ENCODE peak calls at places on chromosome 7, in seven cellular contexts. One of them, this sample, is unnamed.

GRCh38 chr7:151146761-151147160 is 20.7 kb downstream of the GBX1 start:
- DNase-seq in AG04449: no peak
- DNase-seq in WERI-Rb-1: no peak
- DNase-seq in AG09309: no peak
- DNase-seq in AG04450: no peak
- DNase-seq in spleen: no peak
- DNase-seq in tibial artery: no peak
- DNase-seq in this sample: no peak

GRCh38 chr7:18890134-18890533 is 227.3 kb downstream of the TWIST1 start:
- DNase-seq in AG04449: peak
- DNase-seq in WERI-Rb-1: no peak
- DNase-seq in AG09309: peak
- DNase-seq in AG04450: peak
- DNase-seq in spleen: no peak
- DNase-seq in tibial artery: no peak
- DNase-seq in this sample: no peak

GRCh38 chr7:21338728-21339164 is 89.1 kb upstream of the SP4 start:
- DNase-seq in AG04449: no peak
- DNase-seq in WERI-Rb-1: no peak
- DNase-seq in AG09309: no peak
- DNase-seq in AG04450: no peak
- DNase-seq in spleen: no peak
- DNase-seq in tibial artery: no peak
- DNase-seq in this sample: no peak

GRCh38 chr7:13560441-13560840 is 429.0 kb downstream of the ETV1 start:
- DNase-seq in AG04449: no peak
- DNase-seq in WERI-Rb-1: no peak
- DNase-seq in AG09309: peak
- DNase-seq in AG04450: peak
- DNase-seq in spleen: no peak
- DNase-seq in tibial artery: no peak
- DNase-seq in this sample: no peak

GRCh38 chr7:34080513-34080912 is 175.2 kb downstream of the BMPER start:
- DNase-seq in AG04449: no peak
- DNase-seq in WERI-Rb-1: no peak
- DNase-seq in AG09309: peak
- DNase-seq in AG04450: no peak
- DNase-seq in spleen: no peak
- DNase-seq in tibial artery: no peak
- DNase-seq in this sample: no peak

GRCh38 chr7:128204455-128204854 is 36.6 kb upstream of the LEP start:
- DNase-seq in AG04449: no peak
- DNase-seq in WERI-Rb-1: no peak
- DNase-seq in AG09309: no peak
- DNase-seq in AG04450: no peak
- DNase-seq in spleen: no peak
- DNase-seq in tibial artery: no peak
- DNase-seq in this sample: no peak

GRCh38 chr7:112584290-112584689 is 103.5 kb downstream of the LSMEM1 start:
- DNase-seq in AG04449: no peak
- DNase-seq in WERI-Rb-1: peak
- DNase-seq in AG09309: no peak
- DNase-seq in AG04450: no peak
- DNase-seq in spleen: no peak
- DNase-seq in tibial artery: no peak
- DNase-seq in this sample: no peak

GRCh38 chr7:25028370-25028971 is 48.5 kb upstream of the OSBPL3 start:
- DNase-seq in AG04449: peak
- DNase-seq in WERI-Rb-1: no peak
- DNase-seq in AG09309: peak
- DNase-seq in AG04450: peak
- DNase-seq in spleen: no peak
- DNase-seq in tibial artery: no peak
- DNase-seq in this sample: peak

GRCh38 chr7:73437699-73438416 is 4.3 kb downstream of the FZD9 start:
- DNase-seq in AG04449: no peak
- DNase-seq in WERI-Rb-1: peak
- DNase-seq in AG09309: no peak
- DNase-seq in AG04450: no peak
- DNase-seq in spleen: peak
- DNase-seq in tibial artery: no peak
- DNase-seq in this sample: no peak

GRCh38 chr7:30511973-30512662 is 7.5 kb upstream of the GGCT start:
- DNase-seq in AG04449: no peak
- DNase-seq in WERI-Rb-1: no peak
- DNase-seq in AG09309: no peak
- DNase-seq in AG04450: no peak
- DNase-seq in spleen: no peak
- DNase-seq in tibial artery: no peak
- DNase-seq in this sample: no peak

GRCh38 chr7:101241015-101241363 is 3.4 kb upstream of the CLDN15 start:
- DNase-seq in AG04449: no peak
- DNase-seq in WERI-Rb-1: no peak
- DNase-seq in AG09309: no peak
- DNase-seq in AG04450: no peak
- DNase-seq in spleen: no peak
- DNase-seq in tibial artery: no peak
- DNase-seq in this sample: no peak

GRCh38 chr7:91264083-91264923 is at the start of gene FZD1:
- DNase-seq in AG04449: peak
- DNase-seq in WERI-Rb-1: peak
- DNase-seq in AG09309: peak
- DNase-seq in AG04450: peak
- DNase-seq in spleen: peak
- DNase-seq in tibial artery: peak
- DNase-seq in this sample: peak

GRCh38 chr7:101164071-101164840 is 1.1 kb downstream of the VGF start:
- DNase-seq in AG04449: no peak
- DNase-seq in WERI-Rb-1: no peak
- DNase-seq in AG09309: no peak
- DNase-seq in AG04450: no peak
- DNase-seq in spleen: peak
- DNase-seq in tibial artery: no peak
- DNase-seq in this sample: no peak

GRCh38 chr7:100093925-100094486 is 5.2 kb downstream of the COPS6 start:
- DNase-seq in AG04449: no peak
- DNase-seq in WERI-Rb-1: no peak
- DNase-seq in AG09309: no peak
- DNase-seq in AG04450: no peak
- DNase-seq in spleen: no peak
- DNase-seq in tibial artery: no peak
- DNase-seq in this sample: no peak

GRCh38 chr7:111982804-111983203 is 223.4 kb downstream of the DOCK4 start:
- DNase-seq in AG04449: peak
- DNase-seq in WERI-Rb-1: no peak
- DNase-seq in AG09309: no peak
- DNase-seq in AG04450: peak
- DNase-seq in spleen: no peak
- DNase-seq in tibial artery: no peak
- DNase-seq in this sample: no peak

GRCh38 chr7:158355456-158356065 is 232.1 kb downstream of the PTPRN2 start:
- DNase-seq in AG04449: no peak
- DNase-seq in WERI-Rb-1: peak
- DNase-seq in AG09309: no peak
- DNase-seq in AG04450: no peak
- DNase-seq in spleen: peak
- DNase-seq in tibial artery: no peak
- DNase-seq in this sample: no peak

GRCh38 chr7:111527545-111527944 is 34.7 kb downstream of the IMMP2L start:
- DNase-seq in AG04449: no peak
- DNase-seq in WERI-Rb-1: no peak
- DNase-seq in AG09309: no peak
- DNase-seq in AG04450: no peak
- DNase-seq in spleen: no peak
- DNase-seq in tibial artery: no peak
- DNase-seq in this sample: no peak

GRCh38 chr7:99258501-99258900 is 14.1 kb upstream of the MYH16 start:
- DNase-seq in AG04449: no peak
- DNase-seq in WERI-Rb-1: no peak
- DNase-seq in AG09309: no peak
- DNase-seq in AG04450: no peak
- DNase-seq in spleen: no peak
- DNase-seq in tibial artery: no peak
- DNase-seq in this sample: no peak

GRCh38 chr7:88429382-88429781 is 122.7 kb upstream of the STEAP4 start:
- DNase-seq in AG04449: no peak
- DNase-seq in WERI-Rb-1: no peak
- DNase-seq in AG09309: no peak
- DNase-seq in AG04450: no peak
- DNase-seq in spleen: no peak
- DNase-seq in tibial artery: no peak
- DNase-seq in this sample: peak

GRCh38 chr7:67566101-67566500 is 569.5 kb downstream of the TYW1 start:
- DNase-seq in AG04449: no peak
- DNase-seq in WERI-Rb-1: no peak
- DNase-seq in AG09309: no peak
- DNase-seq in AG04450: no peak
- DNase-seq in spleen: no peak
- DNase-seq in tibial artery: no peak
- DNase-seq in this sample: no peak

DNA sequence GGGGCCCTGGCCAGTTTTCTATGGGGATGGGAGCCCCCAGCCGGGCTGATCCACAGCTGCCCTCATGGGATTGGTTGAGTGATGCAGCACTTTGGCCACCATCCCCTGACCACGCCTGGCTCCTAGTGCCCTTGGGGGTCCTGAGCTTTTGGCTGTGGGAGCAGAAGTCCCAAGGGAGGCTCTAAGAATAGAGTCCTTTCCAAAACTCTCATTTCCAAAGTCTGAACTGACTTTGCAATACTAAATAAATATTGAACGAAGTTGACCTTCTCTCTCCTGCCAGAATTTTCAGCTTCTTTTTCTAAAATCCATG is 62.6 kb upstream of the IGFBP3 start:
- DNase-seq in AG04449: no peak
- DNase-seq in WERI-Rb-1: no peak
- DNase-seq in AG09309: no peak
- DNase-seq in AG04450: no peak
- DNase-seq in spleen: no peak
- DNase-seq in tibial artery: no peak
- DNase-seq in this sample: no peak
- TF ChIP-seq CTCF in AG04449: no peak
- TF ChIP-seq CTCF in WERI-Rb-1: no peak
- TF ChIP-seq CTCF in AG09309: no peak
- TF ChIP-seq CTCF in AG04450: no peak
- TF ChIP-seq CTCF in spleen: no peak
- TF ChIP-seq CTCF in tibial artery: no peak
- TF ChIP-seq CTCF in this sample: no peak

GRCh38 chr7:20219062-20219445 is 1.9 kb upstream of the MACC1 start:
- DNase-seq in AG04449: no peak
- DNase-seq in WERI-Rb-1: no peak
- DNase-seq in AG09309: no peak
- DNase-seq in AG04450: no peak
- DNase-seq in spleen: no peak
- DNase-seq in tibial artery: no peak
- DNase-seq in this sample: no peak

GRCh38 chr7:20220293-20220755 is 3.1 kb upstream of the MACC1 start:
- DNase-seq in AG04449: no peak
- DNase-seq in WERI-Rb-1: no peak
- DNase-seq in AG09309: no peak
- DNase-seq in AG04450: no peak
- DNase-seq in spleen: no peak
- DNase-seq in tibial artery: no peak
- DNase-seq in this sample: no peak

GRCh38 chr7:20218261-20218660 is 1.1 kb upstream of the MACC1 start:
- DNase-seq in AG04449: no peak
- DNase-seq in WERI-Rb-1: no peak
- DNase-seq in AG09309: no peak
- DNase-seq in AG04450: no peak
- DNase-seq in spleen: no peak
- DNase-seq in tibial artery: no peak
- DNase-seq in this sample: no peak

GRCh38 chr7:20220824-20221547 is 3.8 kb upstream of the MACC1 start:
- DNase-seq in AG04449: peak
- DNase-seq in WERI-Rb-1: no peak
- DNase-seq in AG09309: peak
- DNase-seq in AG04450: peak
- DNase-seq in spleen: no peak
- DNase-seq in tibial artery: no peak
- DNase-seq in this sample: no peak

GRCh38 chr7:20219446-20220292 is 2.5 kb upstream of the MACC1 start:
- DNase-seq in AG04449: peak
- DNase-seq in WERI-Rb-1: no peak
- DNase-seq in AG09309: peak
- DNase-seq in AG04450: peak
- DNase-seq in spleen: peak
- DNase-seq in tibial artery: peak
- DNase-seq in this sample: no peak
- H3K4me3 ChIP-seq in AG04449: no peak
- H3K4me3 ChIP-seq in WERI-Rb-1: no peak
- H3K4me3 ChIP-seq in AG09309: no peak
- H3K4me3 ChIP-seq in AG04450: no peak
- H3K4me3 ChIP-seq in spleen: no peak
- H3K4me3 ChIP-seq in tibial artery: no peak
- H3K4me3 ChIP-seq in this sample: no peak

DNA sequence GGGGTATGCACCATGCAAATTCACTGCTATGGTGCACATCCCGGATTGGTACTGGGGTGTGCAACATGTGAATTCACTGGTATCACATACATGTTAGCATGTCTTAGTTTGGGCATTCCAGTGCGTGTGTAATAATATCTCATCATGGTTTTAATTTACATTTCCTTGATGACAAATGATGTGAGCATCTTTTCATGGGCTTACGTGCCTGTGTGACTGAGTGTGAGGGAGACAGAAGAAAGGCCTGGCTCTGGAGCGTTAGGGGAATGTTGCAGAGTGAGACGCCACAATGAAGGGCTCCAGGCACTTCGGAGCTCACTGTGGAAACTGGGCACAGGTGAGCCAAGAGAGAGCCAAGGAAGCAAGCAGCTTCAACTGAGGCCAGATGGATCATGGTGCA is 162.6 kb downstream of the UBE2H start:
- DNase-seq in AG04449: peak
- DNase-seq in WERI-Rb-1: no peak
- DNase-seq in AG09309: peak
- DNase-seq in AG04450: no peak
- DNase-seq in spleen: no peak
- DNase-seq in tibial artery: no peak
- DNase-seq in this sample: no peak
- TF ChIP-seq CTCF in AG04449: no peak
- TF ChIP-seq CTCF in WERI-Rb-1: no peak
- TF ChIP-seq CTCF in AG09309: no peak
- TF ChIP-seq CTCF in AG04450: no peak
- TF ChIP-seq CTCF in spleen: no peak
- TF ChIP-seq CTCF in tibial artery: no peak
- TF ChIP-seq CTCF in this sample: no peak

GRCh38 chr7:55557666-55558188 is 14.6 kb downstream of the VOPP1 start:
- DNase-seq in AG04449: no peak
- DNase-seq in WERI-Rb-1: no peak
- DNase-seq in AG09309: no peak
- DNase-seq in AG04450: no peak
- DNase-seq in spleen: no peak
- DNase-seq in tibial artery: no peak
- DNase-seq in this sample: no peak
- H3K4me3 ChIP-seq in AG04449: no peak
- H3K4me3 ChIP-seq in WERI-Rb-1: no peak
- H3K4me3 ChIP-seq in AG09309: no peak
- H3K4me3 ChIP-seq in AG04450: no peak
- H3K4me3 ChIP-seq in spleen: no peak
- H3K4me3 ChIP-seq in tibial artery: no peak
- H3K4me3 ChIP-seq in this sample: no peak

This sample was measured in retinal pigment epithelial cell.